ENCODE peak calls at places on chromosomes 4 and X, in nine cellular contexts. I is fibroblast of lung, T is keratinocyte, W is brain microvascular endothelial cell, Y is endodermal cell, J is sigmoid colon, R is HFF-Myc, Z is thoracic aorta, A is pancreas. O is an unnamed sample.

GRCh38 chr4:11197942-11198341 is 230.8 kb downstream of the HS3ST1 start:
- DNase-seq in T (no peak), I (no peak), R (no peak), A (no peak), Z (no peak), J (no peak), Y (no peak), W (no peak), O (peak; percentile 67)

GRCh38 chrX:19852014-19853005 is 35.1 kb downstream of the SH3KBP1 start:
- DNase-seq in A (no peak), T (no peak), R (no peak), Z (no peak), I (peak; percentile 79), W (peak; percentile 43), Y (no peak), J (peak; percentile 79), O (no peak)

GRCh38 chrX:133859860-133860259 is 125.5 kb downstream of the GPC3 start:
- DNase-seq in Y (no peak), T (no peak), R (peak; percentile 2), I (peak; percentile 69), W (peak; percentile 22), J (no peak), Z (no peak), A (no peak), O (no peak)

GRCh38 chr4:94934864-94935263 is 177.1 kb downstream of the BMPR1B start:
- DNase-seq in J (no peak), T (no peak), Y (no peak), W (no peak), I (peak; percentile 64), A (no peak), R (no peak), Z (no peak), O (no peak)

GRCh38 chrX:119503484-119503861 is 35.2 kb downstream of the SLC25A5 start:
- DNase-seq in J (peak; percentile 56), A (peak; percentile 67), Z (peak; percentile 25), W (peak; percentile 80), Y (peak; percentile 61), R (no peak), I (peak; percentile 73), T (no peak), O (no peak)

GRCh38 chr4:183328832-183329231 is 6.6 kb upstream of the CLDN24 start:
- DNase-seq in I (no peak), A (no peak), Y (no peak), T (no peak), R (no peak), Z (no peak), J (no peak), W (peak; percentile 56), O (no peak)

GRCh38 chrX:137568741-137569469 is 3.0 kb downstream of the ZIC3 start:
- DNase-seq in Y (peak; percentile 69), Z (no peak), A (no peak), W (no peak), J (no peak), T (no peak), I (no peak), R (no peak), O (no peak)

GRCh38 chrX:34809096-34809495 is 133.5 kb upstream of the FAM47B start:
- DNase-seq in Z (no peak), T (no peak), W (no peak), Y (no peak), J (no peak), A (no peak), R (no peak), I (peak; percentile 64), O (no peak)

GRCh38 chrX:148574247-148574973 is 74.0 kb downstream of the AFF2 start:
- DNase-seq in W (no peak), T (no peak), I (no peak), Y (no peak), R (no peak), J (no peak), A (no peak), Z (no peak), O (no peak)

GRCh38 chr4:138770818-138771217 is 244.8 kb upstream of the NOCT start:
- DNase-seq in A (no peak), J (no peak), Y (no peak), W (no peak), T (no peak), I (no peak), R (no peak), Z (no peak), O (no peak)

GRCh38 chr4:80909938-80910337 is 120.6 kb upstream of the BMP3 start:
- DNase-seq in Y (no peak), I (no peak), W (no peak), J (no peak), A (no peak), T (no peak), Z (no peak), R (no peak), O (no peak)

GRCh38 chr4:93751410-93751809 is 77.1 kb upstream of the ATOH1 start:
- DNase-seq in W (no peak), Z (no peak), T (no peak), J (no peak), R (no peak), Y (no peak), I (no peak), A (no peak), O (no peak)

GRCh38 chrX:25076941-25077500 is 61.3 kb upstream of the ARX start:
- DNase-seq in A (no peak), R (no peak), W (no peak), T (no peak), Z (no peak), J (no peak), I (no peak), Y (no peak), O (no peak)

GRCh38 chr4:185520119-185520518 is 15.2 kb downstream of the PDLIM3 start:
- DNase-seq in Z (no peak), I (peak; percentile 45), W (peak; percentile 60), T (no peak), A (no peak), Y (no peak), J (no peak), R (no peak), O (peak; percentile 95)

GRCh38 chrX:38232287-38232686 is 11.6 kb upstream of the SRPX start:
- DNase-seq in T (peak; percentile 59), J (no peak), Y (no peak), A (no peak), Z (no peak), R (no peak), I (peak; percentile 45), W (peak; percentile 32), O (no peak)

GRCh38 chrX:87583679-87584078 is 66.1 kb downstream of the KLHL4 start:
- DNase-seq in W (no peak), R (no peak), Z (no peak), T (no peak), J (no peak), I (peak; percentile 19), A (peak; percentile 31), Y (peak; percentile 84), O (no peak)

GRCh38 chr4:121943941-121944340 is 7.9 kb downstream of the TRPC3 start:
- DNase-seq in Y (peak; percentile 91), A (no peak), J (no peak), R (no peak), I (no peak), Z (no peak), W (no peak), T (no peak), O (no peak)

DNA sequence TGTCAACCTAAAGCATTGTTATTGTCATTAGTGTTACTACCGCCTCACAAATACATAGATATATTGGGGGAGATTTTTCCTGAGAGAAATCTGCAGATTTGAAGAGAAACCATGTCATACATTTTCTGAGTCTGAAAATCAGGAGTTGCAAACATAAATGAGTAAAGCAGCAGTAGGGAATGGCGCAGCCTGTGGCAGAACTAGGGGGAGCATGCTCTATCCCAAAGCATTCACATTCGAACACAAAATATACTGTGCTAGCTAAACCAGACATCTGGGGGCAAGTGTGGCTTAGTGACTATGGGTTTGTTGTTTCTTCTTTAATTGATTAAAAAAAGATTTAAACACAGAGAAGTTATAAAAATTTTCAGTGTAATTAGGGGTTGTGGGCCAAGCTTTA is 83.2 kb downstream of the CPE start:
- DNase-seq in T (no peak), A (no peak), Z (no peak), Y (no peak), R (no peak), J (no peak), I (no peak), W (no peak), O (no peak)
- TF ChIP-seq CTCF in T (no peak), A (no peak), Z (no peak), Y (peak; percentile 36), R (no peak), J (no peak), I (no peak), W (peak; percentile 42), O (peak; percentile 21)

DNA sequence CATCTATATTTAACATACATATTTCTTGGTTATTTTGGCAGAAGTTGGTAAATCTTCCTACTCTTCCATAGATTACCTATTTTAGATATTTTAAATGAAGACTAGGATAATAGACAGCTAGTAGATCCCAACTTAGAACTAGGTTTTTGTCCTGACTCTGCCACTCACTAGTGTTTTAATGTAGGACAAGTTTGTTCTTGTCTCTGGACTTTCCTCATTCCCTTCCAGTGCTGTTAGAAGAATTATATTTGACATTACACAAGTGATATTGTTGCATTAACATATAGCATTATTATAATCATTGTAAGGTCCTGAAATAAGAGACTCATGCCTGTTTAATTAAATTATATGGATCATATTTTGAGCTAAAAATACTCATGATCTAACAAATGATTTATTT is 24.1 kb upstream of the ALB start:
- DNase-seq in A (no peak), Y (no peak), Z (no peak), T (no peak), J (no peak), I (no peak), R (no peak), W (no peak), O (no peak)
- H3K4me3 ChIP-seq in A (no peak overlapping the region), Y (no peak overlapping the region), Z (no peak overlapping the region), T (no peak overlapping the region), J (no peak overlapping the region), I (no peak overlapping the region), R (no peak overlapping the region), W (no peak overlapping the region), O (no peak overlapping the region)

DNA sequence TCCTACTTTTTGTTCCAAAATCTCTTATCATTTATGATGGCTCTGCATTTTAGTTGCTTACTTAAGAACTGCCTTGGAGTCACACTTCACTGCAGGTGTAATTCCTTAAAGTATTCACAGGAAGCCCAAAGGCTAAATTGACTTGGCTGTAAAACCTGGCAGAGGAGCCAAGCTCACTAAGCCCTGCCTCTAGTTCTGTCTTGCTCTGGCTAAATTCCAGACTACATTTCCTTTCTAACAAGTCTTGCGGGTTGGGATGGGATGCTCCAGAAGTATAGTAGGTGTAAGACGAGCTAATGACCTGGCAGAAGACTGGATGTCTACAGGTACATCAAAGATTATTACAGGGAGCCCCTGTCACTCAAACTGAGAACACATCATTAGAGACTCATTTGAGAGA is 924.0 kb upstream of the INTU start:
- DNase-seq in J (no peak), I (no peak), T (peak; percentile 69), W (no peak), A (no peak), R (no peak), Y (no peak), Z (no peak), O (no peak)
- TF ChIP-seq CTCF in J (no peak), I (no peak), T (no peak), W (no peak), A (no peak), R (no peak), Y (no peak), Z (no peak), O (no peak)

DNA sequence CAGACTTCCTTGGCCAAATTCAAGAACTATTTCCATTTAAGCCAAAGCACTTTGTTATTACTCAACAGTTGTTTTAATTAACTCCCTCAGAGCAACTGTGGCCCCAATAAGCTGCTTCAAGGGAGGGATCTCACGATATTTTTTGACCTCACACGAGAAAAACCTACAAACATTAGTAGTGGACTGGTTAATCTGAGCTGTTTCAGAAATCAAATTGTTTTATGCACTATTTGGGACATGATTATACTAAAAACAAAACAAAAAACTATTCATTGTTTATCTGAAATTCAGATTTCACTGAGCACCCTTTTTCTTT is 74.3 kb downstream of the DCHS2 start:
- DNase-seq in J (no peak), Z (no peak), A (no peak), W (no peak), Y (no peak), R (no peak), I (no peak), T (no peak), O (no peak)
- H3K4me3 ChIP-seq in J (no peak overlapping the region), Z (peak overlapping the region; percentile 76), A (no peak overlapping the region), W (no peak overlapping the region), Y (peak overlapping the region; percentile 84), R (peak overlapping the region; percentile 29), I (no peak overlapping the region), T (no peak overlapping the region), O (peak overlapping the region; percentile 69)